ENCODE peak calls at places on chromosomes 11 and 22, in five cellular contexts. W is fibroblast of lung, A is ovary, Q is mammary epithelial cell, P is suprapubic skin. S is an unnamed sample.

GRCh38 chr11:128506999-128507591 is 80.3 kb downstream of the ETS1 start:
- DNase-seq in A (peak; percentile 68), P (peak; percentile 91), W (peak; percentile 99), Q (peak; percentile 90), S (peak; percentile 70)

GRCh38 chr11:8060801-8061554 is 20.0 kb upstream of the TUB start:
- DNase-seq in W (no peak), A (no peak), Q (peak; percentile 72), P (peak; percentile 57), S (no peak)

GRCh38 chr11:69385466-69385820 is 91.5 kb downstream of the MYEOV start:
- DNase-seq in W (no peak), A (no peak), P (no peak), Q (no peak), S (no peak)

GRCh38 chr11:72591023-72591422 is 83.2 kb downstream of the PDE2A start:
- DNase-seq in Q (no peak), W (no peak), A (no peak), P (no peak), S (no peak)

GRCh38 chr22:26610983-26611382 is 6.8 kb downstream of the CRYBB1 start:
- DNase-seq in Q (peak; percentile 18), W (no peak), A (no peak), P (no peak), S (no peak)

GRCh38 chr11:125258626-125259025 is 94.1 kb downstream of the PKNOX2 start:
- DNase-seq in A (no peak), Q (no peak), W (no peak), P (no peak), S (no peak)

GRCh38 chr11:91837649-91838330 is 386.8 kb upstream of the FAT3 start:
- DNase-seq in P (no peak), A (no peak), W (no peak), Q (no peak), S (no peak)

GRCh38 chr11:84564867-84565184 is 1062.3 kb downstream of the DLG2 start:
- DNase-seq in Q (no peak), A (no peak), W (no peak), P (no peak), S (no peak)

GRCh38 chr11:75986966-75987365 is 172.0 kb downstream of the UVRAG start:
- DNase-seq in W (no peak), P (no peak), Q (no peak), A (no peak), S (no peak)

GRCh38 chr11:27013741-27014415 is 20.0 kb downstream of the FIBIN start:
- DNase-seq in Q (peak; percentile 80), W (peak; percentile 15), P (no peak), A (no peak), S (no peak)

GRCh38 chr11:66843776-66844495 is 695 bp downstream of the RCE1 start:
- DNase-seq in Q (no peak), A (no peak), W (no peak), P (peak; percentile 73), S (no peak)

GRCh38 chr22:47391169-47392053 is 629.0 kb downstream of the TBC1D22A start:
- DNase-seq in W (no peak), Q (no peak), A (no peak), P (no peak), S (no peak)

GRCh38 chr22:23008887-23009286 is 61.4 kb upstream of the GNAZ start:
- DNase-seq in Q (no peak), P (no peak), A (no peak), W (no peak), S (no peak)

GRCh38 chr11:64864473-64865285 is 13.7 kb downstream of the EHD1 start:
- DNase-seq in A (peak; percentile 80), P (no peak), W (peak; percentile 100), Q (peak; percentile 75), S (peak; percentile 61)

GRCh38 chr11:72813740-72814138 is 472 bp upstream of the ATG16L2 start:
- DNase-seq in P (no peak), A (peak; percentile 78), W (peak; percentile 80), Q (peak; percentile 85), S (peak; percentile 93)

GRCh38 chr22:37806409-37807338 is 1.1 kb upstream of the GCAT start:
- DNase-seq in A (no peak), P (no peak), Q (peak; percentile 64), W (peak; percentile 51), S (peak; percentile 62)

GRCh38 chr11:108606495-108607160 is 13.1 kb upstream of the EXPH5 start:
- DNase-seq in A (no peak), Q (peak; percentile 71), P (no peak), W (no peak), S (no peak)

GRCh38 chr11:76369406-76369805 is 11.5 kb downstream of the THAP12 start:
- DNase-seq in Q (no peak), W (no peak), A (no peak), P (no peak), S (no peak)

GRCh38 chr11:114251797-114252327 is 44.3 kb upstream of the NNMT start:
- DNase-seq in Q (no peak), A (no peak), W (no peak), P (no peak), S (no peak)

GRCh38 chr22:32052259-32052658 is 9.2 kb downstream of the SLC5A1 start:
- DNase-seq in Q (no peak), P (no peak), A (no peak), W (no peak), S (no peak)

GRCh38 chr11:74844865-74845264 is 96.2 kb downstream of the RNF169 start:
- DNase-seq in W (no peak), A (no peak), Q (no peak), P (no peak), S (no peak)

GRCh38 chr11:86069408-86070086 is 663 bp upstream of the PICALM start:
- DNase-seq in P (no peak), W (peak; percentile 88), A (peak; percentile 9), Q (peak; percentile 89), S (no peak)

DNA sequence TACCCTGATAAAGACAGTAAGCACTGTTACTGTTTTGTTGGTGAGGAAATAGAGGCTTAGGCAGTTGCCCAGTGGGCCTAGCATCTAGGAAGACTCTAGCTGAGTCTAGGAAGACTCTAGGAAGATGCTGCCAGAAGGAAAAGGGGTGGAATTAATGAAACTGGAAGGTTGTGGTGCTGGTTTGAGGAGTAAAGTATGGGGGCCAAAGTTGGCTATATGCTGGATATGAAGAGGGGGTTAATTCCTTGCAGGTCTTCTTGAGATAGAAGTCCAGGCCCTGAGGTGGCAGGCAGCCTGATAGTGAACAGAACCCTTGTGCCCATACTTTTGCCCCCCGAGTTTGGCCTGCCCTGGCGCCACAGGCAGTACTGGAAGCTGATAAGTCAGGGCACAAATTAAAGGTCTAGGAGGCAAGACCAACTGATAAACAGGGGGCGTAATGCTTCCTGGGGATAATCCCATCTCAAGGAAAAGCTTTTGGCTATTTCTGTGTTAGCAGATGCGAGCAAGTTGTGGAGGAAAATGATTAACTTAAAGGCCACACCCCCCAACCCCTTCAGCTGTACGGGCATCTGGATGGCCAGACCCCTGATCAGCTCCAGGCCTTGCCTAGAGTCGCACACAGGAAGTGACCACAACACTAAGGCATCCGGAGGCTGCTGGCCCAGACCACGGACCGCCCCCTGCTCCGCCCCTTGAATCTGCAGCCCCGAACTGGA is 3.1 kb downstream of the ILK start:
- DNase-seq in Q (peak; percentile 83), W (peak; percentile 93), A (peak; percentile 92), P (peak; percentile 96), S (peak; percentile 91)
- H3K4me1 ChIP-seq in Q (peaks cover 39% of the 10 kb centered on the region), W (peaks cover 26% of the 10 kb centered on the region), A (peaks cover 19% of the 10 kb centered on the region), P (peaks cover 67% of the 10 kb centered on the region), S (peaks cover 72% of the 10 kb centered on the region)

GRCh38 chr22:21920341-21921183 is 32.1 kb downstream of the PPM1F start:
- DNase-seq in P (no peak), Q (no peak), W (no peak), A (no peak), S (no peak)
- H3K36me3 ChIP-seq in P (peaks cover 41% of the 10 kb centered on the region), Q (no peaks in the 10 kb centered on the region), W (peaks cover 3% of the 10 kb centered on the region), A (no peaks in the 10 kb centered on the region), S (peaks cover 56% of the 10 kb centered on the region)

GRCh38 chr11:88410636-88411035 is 73.1 kb upstream of the CTSC start:
- DNase-seq in Q (peak; percentile 91), P (no peak), A (no peak), W (no peak), S (no peak)
- H3K4me3 ChIP-seq in Q (no peak overlapping the region), P (no peak overlapping the region), A (no peak overlapping the region), W (no peak overlapping the region), S (no peak overlapping the region)

DNA sequence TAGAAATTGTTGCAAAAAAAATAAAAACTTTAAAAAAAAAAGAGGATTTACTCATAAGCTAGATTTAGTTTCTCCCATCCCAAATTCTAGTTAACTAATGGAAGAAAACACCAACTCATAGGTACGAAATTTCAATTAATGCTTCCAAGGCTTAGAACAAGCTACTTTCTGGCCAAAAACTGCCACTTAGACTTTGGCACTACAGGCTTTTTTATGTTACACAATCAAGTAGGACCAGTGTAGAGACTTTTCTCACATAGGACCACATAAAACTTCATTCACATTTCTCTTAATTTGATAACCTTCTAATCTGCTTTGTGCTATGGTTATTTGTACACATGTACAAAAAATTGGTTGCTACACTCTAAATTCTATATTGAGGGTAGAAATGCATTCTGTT is 3.1 kb downstream of the ST13 start:
- DNase-seq in A (no peak), W (no peak), P (no peak), Q (no peak), S (no peak)
- H3K4me1 ChIP-seq in A (peaks cover 4% of the 10 kb centered on the region), W (peaks cover 3% of the 10 kb centered on the region), P (peaks cover 48% of the 10 kb centered on the region), Q (peaks cover 31% of the 10 kb centered on the region), S (peaks cover 42% of the 10 kb centered on the region)

GRCh38 chr22:19038164-19038546 is 84.1 kb downstream of the DGCR2 start:
- DNase-seq in A (no peak), Q (no peak), W (no peak), P (peak; percentile 54), S (peak; percentile 13)

GRCh38 chr22:19038728-19039447 is 83.3 kb downstream of the DGCR2 start:
- DNase-seq in A (no peak), P (peak; percentile 58), Q (no peak), W (no peak), S (peak; percentile 39)

GRCh38 chr22:19040581-19041402 is 81.4 kb downstream of the DGCR2 start:
- DNase-seq in Q (no peak), P (peak; percentile 55), W (no peak), A (no peak), S (peak; percentile 40)

GRCh38 chr22:19039796-19040580 is 82.2 kb downstream of the DGCR2 start:
- DNase-seq in A (no peak), W (no peak), P (peak; percentile 52), Q (no peak), S (peak; percentile 27)

DNA sequence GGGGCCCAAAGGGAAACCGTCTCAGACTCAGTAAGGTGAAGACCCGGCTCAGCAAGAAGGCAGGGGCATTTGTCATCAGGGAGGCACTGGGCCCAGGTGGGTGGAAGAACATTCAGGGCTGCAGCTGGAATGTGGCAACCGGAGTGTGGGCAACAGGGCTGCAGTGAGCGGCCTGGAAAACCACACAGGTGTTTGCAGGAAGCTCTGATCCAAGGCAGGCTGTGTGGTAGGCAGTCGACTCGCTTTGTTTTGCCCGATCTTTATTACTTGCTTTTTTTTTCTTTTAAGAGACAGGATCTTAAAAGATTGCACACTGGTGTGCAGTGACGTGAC is 82.8 kb downstream of the DGCR2 start:
- DNase-seq in Q (no peak), P (no peak), A (no peak), W (no peak), S (peak; percentile 20)
- H3K36me3 ChIP-seq in Q (peaks cover 6% of the 10 kb centered on the region), P (peaks cover 73% of the 10 kb centered on the region), A (no peaks in the 10 kb centered on the region), W (peaks cover 15% of the 10 kb centered on the region), S (peaks cover 78% of the 10 kb centered on the region)